ENCODE peak calls at places on chromosomes 3 and 15, in eight cellular contexts. One of them, this sample, is unnamed. For H3K4me1, the result is how much of the 10 kb centered on the place peaks cover.

GRCh38 chr3:197302696-197303341 is 4.4 kb upstream of the DLG1 start:
- DNase-seq in neural progenitor cell: no peak
- DNase-seq in mesendoderm: no peak
- DNase-seq in HepG2: peak
- DNase-seq in mammary epithelial cell: peak
- DNase-seq in IMR-90: peak
- DNase-seq in GM23248: peak
- DNase-seq in kidney: no peak
- DNase-seq in this sample: peak

GRCh38 chr15:83285979-83286553 is 1.6 kb upstream of the BNC1 start:
- DNase-seq in neural progenitor cell: no peak
- DNase-seq in mesendoderm: peak
- DNase-seq in HepG2: no peak
- DNase-seq in mammary epithelial cell: peak
- DNase-seq in IMR-90: peak
- DNase-seq in GM23248: peak
- DNase-seq in kidney: no peak
- DNase-seq in this sample: peak

GRCh38 chr3:148315756-148316155 is 381.9 kb upstream of the AGTR1 start:
- DNase-seq in neural progenitor cell: no peak
- DNase-seq in mesendoderm: no peak
- DNase-seq in HepG2: no peak
- DNase-seq in mammary epithelial cell: no peak
- DNase-seq in IMR-90: peak
- DNase-seq in GM23248: peak
- DNase-seq in kidney: no peak
- DNase-seq in this sample: peak

GRCh38 chr15:78133801-78134200 is 2.6 kb upstream of the CIB2 start:
- DNase-seq in neural progenitor cell: no peak
- DNase-seq in mesendoderm: no peak
- DNase-seq in HepG2: no peak
- DNase-seq in mammary epithelial cell: peak
- DNase-seq in IMR-90: no peak
- DNase-seq in GM23248: no peak
- DNase-seq in kidney: no peak
- DNase-seq in this sample: peak

GRCh38 chr15:23536659-23537058 is 28.8 kb upstream of the MKRN3 start:
- DNase-seq in neural progenitor cell: no peak
- DNase-seq in mesendoderm: no peak
- DNase-seq in HepG2: no peak
- DNase-seq in mammary epithelial cell: no peak
- DNase-seq in IMR-90: no peak
- DNase-seq in GM23248: no peak
- DNase-seq in kidney: no peak
- DNase-seq in this sample: no peak

GRCh38 chr15:98794754-98795153 is 146.4 kb downstream of the IGF1R start:
- DNase-seq in neural progenitor cell: no peak
- DNase-seq in mesendoderm: peak
- DNase-seq in HepG2: peak
- DNase-seq in mammary epithelial cell: no peak
- DNase-seq in IMR-90: peak
- DNase-seq in GM23248: no peak
- DNase-seq in kidney: no peak
- DNase-seq in this sample: no peak

GRCh38 chr3:136193273-136194043 is 2.7 kb downstream of the MSL2 start:
- DNase-seq in neural progenitor cell: no peak
- DNase-seq in mesendoderm: peak
- DNase-seq in HepG2: no peak
- DNase-seq in mammary epithelial cell: peak
- DNase-seq in IMR-90: no peak
- DNase-seq in GM23248: peak
- DNase-seq in kidney: no peak
- DNase-seq in this sample: peak

GRCh38 chr3:191774485-191774884 is 313.5 kb downstream of the PYDC2 start:
- DNase-seq in neural progenitor cell: no peak
- DNase-seq in mesendoderm: peak
- DNase-seq in HepG2: no peak
- DNase-seq in mammary epithelial cell: peak
- DNase-seq in IMR-90: no peak
- DNase-seq in GM23248: peak
- DNase-seq in kidney: no peak
- DNase-seq in this sample: peak

GRCh38 chr15:74857082-74857655 is 14.2 kb upstream of the ULK3 start:
- DNase-seq in neural progenitor cell: no peak
- DNase-seq in mesendoderm: no peak
- DNase-seq in HepG2: no peak
- DNase-seq in mammary epithelial cell: no peak
- DNase-seq in IMR-90: no peak
- DNase-seq in GM23248: no peak
- DNase-seq in kidney: no peak
- DNase-seq in this sample: peak

GRCh38 chr15:98799461-98799971 is 151.2 kb downstream of the IGF1R start:
- DNase-seq in neural progenitor cell: peak
- DNase-seq in mesendoderm: peak
- DNase-seq in HepG2: peak
- DNase-seq in mammary epithelial cell: peak
- DNase-seq in IMR-90: peak
- DNase-seq in GM23248: peak
- DNase-seq in kidney: no peak
- DNase-seq in this sample: no peak

GRCh38 chr15:68303134-68303533 is 25.6 kb downstream of the FEM1B start:
- DNase-seq in neural progenitor cell: no peak
- DNase-seq in mesendoderm: no peak
- DNase-seq in HepG2: no peak
- DNase-seq in mammary epithelial cell: no peak
- DNase-seq in IMR-90: no peak
- DNase-seq in GM23248: no peak
- DNase-seq in kidney: no peak
- DNase-seq in this sample: no peak

GRCh38 chr3:184751204-184751809 is 39.4 kb upstream of the MAGEF1 start:
- DNase-seq in neural progenitor cell: no peak
- DNase-seq in mesendoderm: peak
- DNase-seq in HepG2: no peak
- DNase-seq in mammary epithelial cell: no peak
- DNase-seq in IMR-90: no peak
- DNase-seq in GM23248: no peak
- DNase-seq in kidney: peak
- DNase-seq in this sample: no peak

GRCh38 chr15:78772738-78773137 is 38.5 kb downstream of the ADAMTS7 start:
- DNase-seq in neural progenitor cell: no peak
- DNase-seq in mesendoderm: no peak
- DNase-seq in HepG2: no peak
- DNase-seq in mammary epithelial cell: no peak
- DNase-seq in IMR-90: no peak
- DNase-seq in GM23248: no peak
- DNase-seq in kidney: peak
- DNase-seq in this sample: no peak

GRCh38 chr15:23447107-23447500 is at the start of gene GOLGA6L2:
- DNase-seq in neural progenitor cell: no peak
- DNase-seq in mesendoderm: peak
- DNase-seq in HepG2: no peak
- DNase-seq in mammary epithelial cell: no peak
- DNase-seq in IMR-90: no peak
- DNase-seq in GM23248: peak
- DNase-seq in kidney: no peak
- DNase-seq in this sample: peak

GRCh38 chr3:193980326-193980725 is 155.6 kb upstream of the HES1 start:
- DNase-seq in neural progenitor cell: no peak
- DNase-seq in mesendoderm: no peak
- DNase-seq in HepG2: no peak
- DNase-seq in mammary epithelial cell: no peak
- DNase-seq in IMR-90: no peak
- DNase-seq in GM23248: no peak
- DNase-seq in kidney: no peak
- DNase-seq in this sample: no peak

GRCh38 chr3:196969660-196970546 is 1.3 kb upstream of the PIGZ start:
- DNase-seq in neural progenitor cell: peak
- DNase-seq in mesendoderm: peak
- DNase-seq in HepG2: no peak
- DNase-seq in mammary epithelial cell: peak
- DNase-seq in IMR-90: peak
- DNase-seq in GM23248: peak
- DNase-seq in kidney: peak
- DNase-seq in this sample: peak

GRCh38 chr15:100019601-100020000 is 286.4 kb upstream of the LYSMD4 start:
- DNase-seq in neural progenitor cell: no peak
- DNase-seq in mesendoderm: no peak
- DNase-seq in HepG2: no peak
- DNase-seq in mammary epithelial cell: no peak
- DNase-seq in IMR-90: no peak
- DNase-seq in GM23248: no peak
- DNase-seq in kidney: no peak
- DNase-seq in this sample: no peak

GRCh38 chr3:146912233-146913015 is 307.3 kb upstream of the PLSCR5 start:
- DNase-seq in neural progenitor cell: no peak
- DNase-seq in mesendoderm: no peak
- DNase-seq in HepG2: no peak
- DNase-seq in mammary epithelial cell: no peak
- DNase-seq in IMR-90: no peak
- DNase-seq in GM23248: peak
- DNase-seq in kidney: no peak
- DNase-seq in this sample: no peak

GRCh38 chr15:90035835-90036220 is 34.7 kb downstream of the ZNF710 start:
- DNase-seq in neural progenitor cell: no peak
- DNase-seq in mesendoderm: no peak
- DNase-seq in HepG2: no peak
- DNase-seq in mammary epithelial cell: no peak
- DNase-seq in IMR-90: no peak
- DNase-seq in GM23248: no peak
- DNase-seq in kidney: no peak
- DNase-seq in this sample: no peak

GRCh38 chr3:104514371-104514770 is 852.3 kb upstream of the ALCAM start:
- DNase-seq in neural progenitor cell: no peak
- DNase-seq in mesendoderm: no peak
- DNase-seq in HepG2: no peak
- DNase-seq in mammary epithelial cell: no peak
- DNase-seq in IMR-90: no peak
- DNase-seq in GM23248: no peak
- DNase-seq in kidney: no peak
- DNase-seq in this sample: no peak

GRCh38 chr15:90620379-90621134 is 90.8 kb downstream of the CRTC3 start:
- DNase-seq in neural progenitor cell: no peak
- DNase-seq in mesendoderm: no peak
- DNase-seq in HepG2: no peak
- DNase-seq in mammary epithelial cell: no peak
- DNase-seq in IMR-90: no peak
- DNase-seq in GM23248: no peak
- DNase-seq in kidney: no peak
- DNase-seq in this sample: no peak

GRCh38 chr3:156677120-156677479 is 2.7 kb downstream of the TIPARP start:
- DNase-seq in neural progenitor cell: no peak
- DNase-seq in mesendoderm: no peak
- DNase-seq in HepG2: no peak
- DNase-seq in mammary epithelial cell: no peak
- DNase-seq in IMR-90: no peak
- DNase-seq in GM23248: peak
- DNase-seq in kidney: no peak
- DNase-seq in this sample: no peak

GRCh38 chr3:121818578-121818977 is 16.3 kb downstream of the IQCB1 start:
- DNase-seq in neural progenitor cell: no peak
- DNase-seq in mesendoderm: no peak
- DNase-seq in HepG2: no peak
- DNase-seq in mammary epithelial cell: no peak
- DNase-seq in IMR-90: no peak
- DNase-seq in GM23248: no peak
- DNase-seq in kidney: no peak
- DNase-seq in this sample: no peak

GRCh38 chr15:72197045-72197459 is 535 bp downstream of the GRAMD2A start:
- DNase-seq in neural progenitor cell: peak
- DNase-seq in mesendoderm: no peak
- DNase-seq in HepG2: no peak
- DNase-seq in mammary epithelial cell: peak
- DNase-seq in IMR-90: no peak
- DNase-seq in GM23248: peak
- DNase-seq in kidney: no peak
- DNase-seq in this sample: no peak
- H3K9ac ChIP-seq in neural progenitor cell: no peak
- H3K9ac ChIP-seq in mesendoderm: peak
- H3K9ac ChIP-seq in HepG2: no peak
- H3K9ac ChIP-seq in mammary epithelial cell: peak
- H3K9ac ChIP-seq in IMR-90: no peak
- H3K9ac ChIP-seq in GM23248: no peak
- H3K9ac ChIP-seq in kidney: no peak
- H3K9ac ChIP-seq in this sample: no peak

GRCh38 chr3:171833775-171834460 is 9.2 kb upstream of the TMEM212 start:
- DNase-seq in neural progenitor cell: no peak
- DNase-seq in mesendoderm: no peak
- DNase-seq in HepG2: no peak
- DNase-seq in mammary epithelial cell: no peak
- DNase-seq in IMR-90: peak
- DNase-seq in GM23248: peak
- DNase-seq in kidney: no peak
- DNase-seq in this sample: peak
- H3K4me1 ChIP-seq in neural progenitor cell: under half
- H3K4me1 ChIP-seq in mesendoderm: under half
- H3K4me1 ChIP-seq in HepG2: half or more
- H3K4me1 ChIP-seq in mammary epithelial cell: under half
- H3K4me1 ChIP-seq in IMR-90: under half
- H3K4me1 ChIP-seq in GM23248: under half
- H3K4me1 ChIP-seq in kidney: under half
- H3K4me1 ChIP-seq in this sample: under half

GRCh38 chr15:96359772-96360498 is 29.4 kb downstream of the NR2F2 start:
- DNase-seq in neural progenitor cell: peak
- DNase-seq in mesendoderm: peak
- DNase-seq in HepG2: no peak
- DNase-seq in mammary epithelial cell: no peak
- DNase-seq in IMR-90: no peak
- DNase-seq in GM23248: peak
- DNase-seq in kidney: peak
- DNase-seq in this sample: no peak
- H3K27ac ChIP-seq in neural progenitor cell: peak
- H3K27ac ChIP-seq in mesendoderm: no peak
- H3K27ac ChIP-seq in HepG2: no peak
- H3K27ac ChIP-seq in mammary epithelial cell: no peak
- H3K27ac ChIP-seq in IMR-90: peak
- H3K27ac ChIP-seq in GM23248: no peak
- H3K27ac ChIP-seq in kidney: peak
- H3K27ac ChIP-seq in this sample: no peak

DNA sequence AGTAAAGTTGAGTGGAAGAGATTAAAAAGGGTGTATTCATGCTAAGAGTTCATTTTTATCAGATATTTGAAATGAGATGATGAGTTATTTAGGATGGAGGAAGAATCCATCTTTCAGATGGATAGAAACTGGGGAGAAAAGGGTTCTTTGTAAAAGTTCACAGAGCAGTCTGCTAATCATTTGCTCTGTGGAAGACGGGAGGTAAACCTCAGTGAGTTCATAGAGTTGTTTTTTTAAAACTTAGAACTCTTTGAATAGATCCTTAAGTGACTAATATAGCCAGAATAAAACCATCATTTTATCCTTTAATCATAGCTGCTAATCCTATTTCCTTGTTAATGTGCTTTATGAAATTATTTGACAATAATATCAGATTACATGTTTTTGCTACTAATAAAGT is 5.1 kb downstream of the RASA2 start:
- DNase-seq in neural progenitor cell: no peak
- DNase-seq in mesendoderm: no peak
- DNase-seq in HepG2: no peak
- DNase-seq in mammary epithelial cell: no peak
- DNase-seq in IMR-90: no peak
- DNase-seq in GM23248: no peak
- DNase-seq in kidney: no peak
- DNase-seq in this sample: no peak
- H3K9ac ChIP-seq in neural progenitor cell: no peak
- H3K9ac ChIP-seq in mesendoderm: no peak
- H3K9ac ChIP-seq in HepG2: no peak
- H3K9ac ChIP-seq in mammary epithelial cell: no peak
- H3K9ac ChIP-seq in IMR-90: no peak
- H3K9ac ChIP-seq in GM23248: no peak
- H3K9ac ChIP-seq in kidney: no peak
- H3K9ac ChIP-seq in this sample: no peak